ENCODE peak calls at places on chromosomes 12 and 14, in seven cellular contexts. K, E, N, P, U, H and Y are unnamed samples.

GRCh38 chr14:63039800-63040380 is 5.4 kb downstream of the KCNH5 start:
- DNase-seq in K (no peak), E (peak; percentile 29), N (no peak), P (peak; percentile 88), U (no peak), H (peak; percentile 27), Y (peak; percentile 10)

GRCh38 chr12:3227076-3227975 is 150.1 kb downstream of the TSPAN9 start:
- DNase-seq in K (no peak), E (no peak), N (no peak), P (no peak), U (no peak), H (no peak), Y (no peak)

GRCh38 chr14:68881396-68881795 is 88.5 kb upstream of the ZFP36L1 start:
- DNase-seq in K (no peak), E (no peak), N (no peak), P (no peak), U (no peak), H (no peak), Y (no peak)

GRCh38 chr14:63896278-63896720 is 43.5 kb downstream of the SYNE2 start:
- DNase-seq in K (peak; percentile 67), E (peak; percentile 99), N (peak; percentile 57), P (peak; percentile 97), U (no peak), H (peak; percentile 84), Y (no peak)

GRCh38 chr14:85197976-85198375 is 332.0 kb upstream of the FLRT2 start:
- DNase-seq in K (no peak), E (no peak), N (no peak), P (no peak), U (no peak), H (no peak), Y (no peak)

GRCh38 chr12:27176765-27177164 is 67.3 kb upstream of the STK38L start:
- DNase-seq in K (no peak), E (no peak), N (no peak), P (peak; percentile 94), U (no peak), H (no peak), Y (no peak)

GRCh38 chr12:64826234-64826633 is 1.8 kb downstream of the TBC1D30 start:
- DNase-seq in K (peak; percentile 64), E (peak; percentile 60), N (no peak), P (peak; percentile 57), U (peak; percentile 18), H (no peak), Y (peak; percentile 83)

GRCh38 chr12:84397846-84398245 is 514.8 kb downstream of the SLC6A15 start:
- DNase-seq in K (no peak), E (no peak), N (no peak), P (no peak), U (no peak), H (no peak), Y (no peak)

GRCh38 chr12:66035289-66035961 is 95.1 kb downstream of the LLPH start:
- DNase-seq in K (no peak), E (peak; percentile 36), N (no peak), P (peak; percentile 82), U (no peak), H (no peak), Y (peak; percentile 50)

GRCh38 chr12:98645572-98646067 is 530 bp downstream of the APAF1 start:
- DNase-seq in K (peak; percentile 33), E (no peak), N (no peak), P (peak; percentile 20), U (no peak), H (peak; percentile 23), Y (no peak)

GRCh38 chr14:35197015-35197414 is 74.7 kb downstream of the PRORP start:
- DNase-seq in K (no peak), E (no peak), N (no peak), P (peak; percentile 52), U (no peak), H (no peak), Y (no peak)

GRCh38 chr14:101124860-101125259 is 221.3 kb upstream of the RTL1 start:
- DNase-seq in K (no peak), E (no peak), N (no peak), P (no peak), U (no peak), H (no peak), Y (no peak)

GRCh38 chr12:121337416-121337815 is 14.8 kb downstream of the ANAPC5 start:
- DNase-seq in K (no peak), E (no peak), N (no peak), P (no peak), U (no peak), H (no peak), Y (no peak)

DNA sequence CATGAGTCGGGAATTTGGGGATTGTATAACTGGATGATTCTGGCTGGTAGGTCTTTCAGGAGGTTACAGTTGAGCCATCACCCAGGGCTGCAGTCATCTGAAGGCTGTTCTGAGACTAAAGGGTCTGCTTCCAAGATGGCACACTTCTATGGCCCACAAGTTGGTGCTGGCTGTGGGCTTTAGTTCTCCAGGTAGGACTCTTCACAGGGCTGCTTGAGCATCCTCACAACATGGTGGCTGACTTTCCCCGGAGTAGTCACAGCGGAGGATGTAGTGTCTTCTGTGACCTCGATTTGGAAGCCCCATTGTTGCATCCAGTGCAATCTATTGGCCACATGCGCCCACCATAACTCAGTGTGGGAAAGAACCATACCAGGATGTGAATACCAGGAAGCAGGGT is 14.4 kb downstream of the PHETA1 start:
- DNase-seq in K (no peak), E (no peak), N (no peak), P (no peak), U (no peak), H (no peak), Y (no peak)
- TF ChIP-seq CTCF in K (no peak), E (no peak), N (no peak), P (no peak), U (no peak), H (no peak), Y (no peak)

GRCh38 chr12:54586620-54587019 is 1.8 kb downstream of the PPP1R1A start:
- DNase-seq in K (no peak), E (no peak), N (no peak), P (no peak), U (no peak), H (no peak), Y (no peak)
- H3K4me3 ChIP-seq in K (no peak overlapping the region), E (no peak overlapping the region), N (no peak overlapping the region), P (no peak overlapping the region), U (no peak overlapping the region), H (no peak overlapping the region), Y (no peak overlapping the region)

DNA sequence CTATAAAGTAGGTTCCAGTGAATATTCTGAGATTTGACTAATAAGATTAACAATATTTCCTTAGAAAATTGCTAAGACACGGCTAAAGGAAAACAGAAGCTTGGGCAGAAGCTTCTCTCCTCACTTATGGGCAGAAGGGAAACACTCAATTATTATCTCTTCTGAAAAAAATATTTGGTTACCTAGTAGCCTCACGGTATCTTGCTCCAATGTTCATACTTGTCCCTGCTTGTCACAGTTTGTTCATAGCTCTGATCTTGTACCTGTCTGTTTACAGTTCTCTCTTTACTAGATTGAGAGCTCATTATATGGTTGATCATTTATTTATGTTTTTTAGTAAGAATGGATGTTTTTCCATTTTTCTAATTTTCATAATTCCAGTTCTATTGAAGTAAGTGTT is 458.0 kb upstream of the ATP2B1 start:
- DNase-seq in K (no peak), E (no peak), N (no peak), P (no peak), U (no peak), H (no peak), Y (no peak)
- TF ChIP-seq CTCF in K (no peak), E (no peak), N (no peak), P (no peak), U (no peak), H (no peak), Y (no peak)

GRCh38 chr12:50842637-50843493 is at the start of gene TMPRSS12:
- DNase-seq in K (no peak), E (no peak), N (peak; percentile 61), P (no peak), U (no peak), H (peak; percentile 33), Y (no peak)
- H3K4me3 ChIP-seq in K (no peak within 1 kb of the TSS), E (no peak within 1 kb of the TSS), N (peak within 1 kb of the TSS; percentile 61), P (peak within 1 kb of the TSS; percentile 8), U (no peak within 1 kb of the TSS), H (peak within 1 kb of the TSS; percentile 32), Y (no peak within 1 kb of the TSS)

GRCh38 chr12:26118356-26118755 is 6.5 kb downstream of the BHLHE41 start:
- DNase-seq in K (no peak), E (no peak), N (no peak), P (no peak), U (no peak), H (no peak), Y (no peak)

GRCh38 chr12:26114720-26115406 is 10.0 kb downstream of the BHLHE41 start:
- DNase-seq in K (no peak), E (no peak), N (no peak), P (no peak), U (no peak), H (no peak), Y (no peak)

GRCh38 chr12:26119391-26119981 is 5.4 kb downstream of the BHLHE41 start:
- DNase-seq in K (no peak), E (peak; percentile 76), N (no peak), P (peak; percentile 84), U (no peak), H (no peak), Y (peak; percentile 61)

GRCh38 chr12:26116829-26117228 is 8.0 kb downstream of the BHLHE41 start:
- DNase-seq in K (no peak), E (no peak), N (no peak), P (no peak), U (no peak), H (no peak), Y (no peak)

GRCh38 chr12:26117321-26117720 is 7.5 kb downstream of the BHLHE41 start:
- DNase-seq in K (no peak), E (no peak), N (no peak), P (no peak), U (no peak), H (no peak), Y (no peak)
- TF ChIP-seq CTCF in K (no peak), E (no peak), N (no peak), P (no peak), U (no peak), H (no peak), Y (no peak)

GRCh38 chr14:22105643-22106042 is 432.0 kb upstream of the OR4E1 start:
- DNase-seq in K (no peak), E (no peak), N (no peak), P (no peak), U (no peak), H (no peak), Y (no peak)
- H3K4me3 ChIP-seq in K (no peak overlapping the region), E (no peak overlapping the region), N (no peak overlapping the region), P (no peak overlapping the region), U (no peak overlapping the region), H (no peak overlapping the region), Y (no peak overlapping the region)

DNA sequence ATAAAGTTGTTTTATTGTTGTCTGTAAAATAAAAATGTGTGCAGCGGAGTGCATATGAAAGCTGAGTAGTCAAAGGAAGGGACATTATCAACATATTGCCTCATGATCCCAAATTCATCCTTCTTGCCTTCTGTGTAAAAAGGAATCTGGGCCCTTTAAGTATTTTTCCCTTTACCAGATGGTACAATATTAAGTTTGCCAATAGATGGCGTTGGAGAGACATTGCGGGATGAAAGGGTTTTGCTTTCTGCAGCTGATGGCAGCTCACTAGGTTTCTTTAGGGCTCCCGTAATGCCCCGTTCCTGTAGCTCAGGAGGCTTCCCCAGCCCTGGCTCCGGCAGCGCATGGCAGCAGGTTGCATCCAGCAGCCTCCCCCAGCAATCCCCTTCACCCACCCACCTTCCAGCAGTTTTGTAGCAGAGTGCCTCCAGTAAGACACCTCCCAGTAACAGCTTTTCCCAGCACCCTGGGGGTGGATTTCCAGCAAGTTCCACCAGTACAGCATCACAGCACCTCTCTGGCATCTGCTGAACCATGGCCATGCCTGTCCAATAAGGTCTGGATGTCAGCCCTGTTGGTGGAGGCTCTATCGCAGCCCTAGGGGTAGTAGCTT is 354.4 kb downstream of the MED13L start:
- DNase-seq in K (no peak), E (no peak), N (no peak), P (peak; percentile 27), U (no peak), H (peak; percentile 3), Y (peak; percentile 30)
- TF ChIP-seq CTCF in K (no peak), E (no peak), N (no peak), P (peak; percentile 39), U (peak; percentile 46), H (peak; percentile 70), Y (peak; percentile 32)